ENCODE peak calls at places on chromosome 17, in seven cellular contexts. B is left lung, E is breast epithelium, Z is spleen, S is cardiac muscle cell, X is brain microvascular endothelial cell, A is A549. U is an unnamed sample.

GRCh38 chr17:82380860-82381702 is 9.5 kb downstream of the UTS2R start:
- DNase-seq in B (no peak), E (no peak), Z (no peak), S (no peak), X (no peak), A (no peak), U (no peak)

GRCh38 chr17:1999557-2000251 is 25.4 kb downstream of the RTN4RL1 start:
- DNase-seq in B (no peak), E (peak; percentile 50), Z (no peak), S (peak; percentile 86), X (no peak), A (no peak), U (no peak)

GRCh38 chr17:7848131-7848579 is 6.7 kb upstream of the TMEM88 start:
- DNase-seq in B (no peak), E (no peak), Z (no peak), S (no peak), X (no peak), A (no peak), U (no peak)

GRCh38 chr17:5947701-5948180 is 122.4 kb upstream of the WSCD1 start:
- DNase-seq in B (no peak), E (no peak), Z (no peak), S (no peak), X (no peak), A (no peak), U (no peak)

GRCh38 chr17:2004435-2004952 is 20.6 kb downstream of the RTN4RL1 start:
- DNase-seq in B (no peak), E (no peak), Z (no peak), S (peak; percentile 53), X (no peak), A (no peak), U (no peak)

GRCh38 chr17:51467336-51467735 is 207.0 kb downstream of the UTP18 start:
- DNase-seq in B (no peak), E (no peak), Z (no peak), S (no peak), X (no peak), A (no peak), U (no peak)

GRCh38 chr17:48577330-48577945 is 712 bp downstream of the HOXB4 start:
- DNase-seq in B (no peak), E (no peak), Z (no peak), S (no peak), X (no peak), A (no peak), U (no peak)

GRCh38 chr17:28467456-28468025 is 5.9 kb upstream of the SLC13A2 start:
- DNase-seq in B (no peak), E (no peak), Z (no peak), S (no peak), X (peak; percentile 61), A (no peak), U (no peak)

GRCh38 chr17:67035131-67036083 is 8.9 kb upstream of the CACNG1 start:
- DNase-seq in B (no peak), E (no peak), Z (no peak), S (no peak), X (no peak), A (no peak), U (no peak)

GRCh38 chr17:28550858-28551257 is 1.6 kb downstream of the UNC119 start:
- DNase-seq in B (no peak), E (no peak), Z (peak; percentile 54), S (no peak), X (no peak), A (no peak), U (no peak)

GRCh38 chr17:78369791-78370381 is 8.6 kb upstream of the PGS1 start:
- DNase-seq in B (no peak), E (no peak), Z (peak; percentile 58), S (peak; percentile 33), X (no peak), A (no peak), U (no peak)
- H3K27ac ChIP-seq in B (no peak overlapping the region), E (peak overlapping the region; percentile 74), Z (no peak overlapping the region), S (peak overlapping the region; percentile 79), X (no peak overlapping the region), A (no peak overlapping the region), U (no peak overlapping the region)

DNA sequence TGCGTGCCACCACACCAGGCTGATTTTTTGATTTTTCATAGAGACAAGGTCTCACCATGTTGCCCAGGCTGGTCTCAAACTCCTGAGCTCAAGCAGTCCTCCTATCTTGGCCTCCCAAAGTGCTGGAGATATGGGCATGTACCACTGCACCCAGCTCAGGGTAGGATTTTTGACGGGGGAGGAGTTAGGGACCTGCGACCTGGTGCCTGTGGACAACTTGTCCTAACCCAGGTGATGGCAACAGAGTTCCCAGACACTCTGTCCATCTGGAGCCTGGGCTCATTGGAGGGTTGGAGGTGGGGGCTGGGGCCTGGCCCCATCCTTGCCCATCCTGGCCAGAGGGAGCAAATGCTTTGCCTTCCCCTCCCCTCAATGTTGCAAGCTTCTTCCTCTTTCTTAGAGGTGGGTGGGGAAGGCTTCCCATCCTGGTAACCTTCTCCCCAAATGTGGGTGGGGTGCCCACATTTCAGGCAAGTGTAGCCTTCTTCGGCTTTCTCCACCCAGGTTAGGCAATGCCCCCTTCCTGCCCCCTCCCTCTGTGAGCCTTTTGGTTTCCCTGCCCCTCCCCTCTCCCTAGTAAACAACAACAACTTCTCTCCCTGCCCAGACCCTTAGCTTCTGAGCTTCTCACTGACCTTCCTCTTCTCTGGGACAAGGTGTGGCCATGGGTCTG is 24.9 kb downstream of the RARA start:
- DNase-seq in B (no peak), E (no peak), Z (no peak), S (no peak), X (no peak), A (no peak), U (no peak)
- H3K27ac ChIP-seq in B (peak overlapping the region; percentile 86), E (peak overlapping the region; percentile 86), Z (peak overlapping the region; percentile 95), S (no peak overlapping the region), X (no peak overlapping the region), A (peak overlapping the region; percentile 79), U (peak overlapping the region; percentile 82)

GRCh38 chr17:80822021-80822699 is 169.5 kb upstream of the CHMP6 start:
- DNase-seq in B (peak; percentile 68), E (no peak), Z (peak; percentile 45), S (no peak), X (no peak), A (no peak), U (peak; percentile 51)
- H3K27ac ChIP-seq in B (no peak overlapping the region), E (no peak overlapping the region), Z (no peak overlapping the region), S (no peak overlapping the region), X (no peak overlapping the region), A (no peak overlapping the region), U (no peak overlapping the region)

GRCh38 chr17:50102164-50102991 is 7.2 kb downstream of the PDK2 start:
- DNase-seq in B (peak; percentile 90), E (no peak), Z (no peak), S (no peak), X (no peak), A (no peak), U (no peak)

GRCh38 chr17:50103941-50104340 is 8.8 kb downstream of the PDK2 start:
- DNase-seq in B (no peak), E (no peak), Z (no peak), S (no peak), X (no peak), A (no peak), U (no peak)

GRCh38 chr17:50100921-50101345 is 5.8 kb downstream of the PDK2 start:
- DNase-seq in B (no peak), E (no peak), Z (no peak), S (no peak), X (no peak), A (no peak), U (no peak)

GRCh38 chr17:50101346-50102163 is 6.4 kb downstream of the PDK2 start:
- DNase-seq in B (no peak), E (no peak), Z (no peak), S (peak; percentile 73), X (no peak), A (no peak), U (no peak)

DNA sequence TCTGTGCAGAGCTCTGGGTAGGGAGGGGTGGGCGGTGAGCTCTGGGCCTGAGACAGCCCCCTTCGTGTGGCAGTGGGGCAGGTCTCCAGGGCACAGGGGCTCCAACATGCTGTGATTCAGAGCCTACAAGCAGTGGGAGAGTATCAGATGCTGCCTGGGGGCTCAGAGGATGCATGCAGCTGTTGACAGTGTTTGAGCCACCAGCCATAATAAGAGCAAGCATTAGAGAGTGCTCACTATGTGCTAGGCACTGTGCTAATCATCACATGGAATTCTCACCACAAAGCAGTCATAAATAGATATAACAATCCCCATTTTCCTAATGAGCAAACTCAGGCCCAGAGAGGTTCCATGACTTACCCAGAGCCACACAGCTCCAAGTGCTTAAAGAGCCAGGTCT is 8.1 kb downstream of the PDK2 start:
- DNase-seq in B (no peak), E (no peak), Z (no peak), S (no peak), X (no peak), A (no peak), U (no peak)
- H3K27ac ChIP-seq in B (no peak overlapping the region), E (no peak overlapping the region), Z (no peak overlapping the region), S (no peak overlapping the region), X (no peak overlapping the region), A (no peak overlapping the region), U (peak overlapping the region; percentile 32)

DNA sequence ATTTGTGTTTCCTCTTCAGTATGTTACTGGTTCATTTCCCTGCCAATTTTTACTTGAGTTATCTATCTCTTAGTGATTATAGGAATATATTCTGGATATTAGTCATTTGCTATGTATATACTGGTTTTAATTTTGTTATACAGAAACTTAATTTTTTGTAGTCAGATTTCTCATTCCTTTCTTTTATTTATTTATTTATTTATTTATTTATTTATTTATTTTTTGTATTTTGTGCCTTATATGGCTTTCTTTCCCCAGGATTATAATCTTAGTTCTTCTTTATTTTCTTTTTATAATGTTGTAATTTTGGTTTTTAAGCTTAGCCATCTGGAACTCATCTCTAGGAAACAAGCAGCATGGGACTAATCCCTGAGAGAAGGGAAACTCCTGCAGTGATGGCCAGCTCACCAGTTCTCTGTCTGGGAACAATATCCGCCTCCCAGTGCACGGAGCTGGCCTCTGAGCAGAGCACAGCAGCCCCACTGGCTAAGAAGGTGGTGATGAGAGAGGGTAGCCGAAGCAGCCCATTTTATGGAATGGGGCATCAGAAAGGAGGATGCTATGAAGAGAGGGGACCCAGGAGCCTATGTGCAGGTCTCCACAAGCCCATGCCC is 54.5 kb upstream of the ADORA2B start:
- DNase-seq in B (no peak), E (no peak), Z (no peak), S (no peak), X (no peak), A (no peak), U (no peak)
- H3K27ac ChIP-seq in B (no peak overlapping the region), E (no peak overlapping the region), Z (no peak overlapping the region), S (no peak overlapping the region), X (no peak overlapping the region), A (peak overlapping the region; percentile 40), U (no peak overlapping the region)

GRCh38 chr17:30905742-30906100 is 317 bp downstream of the TEFM start:
- DNase-seq in B (no peak), E (no peak), Z (no peak), S (peak; percentile 21), X (peak; percentile 22), A (peak; percentile 46), U (no peak)
- H3K27ac ChIP-seq in B (peak overlapping the region; percentile 93), E (peak overlapping the region; percentile 82), Z (peak overlapping the region; percentile 88), S (peak overlapping the region; percentile 86), X (peak overlapping the region; percentile 64), A (peak overlapping the region; percentile 91), U (peak overlapping the region; percentile 75)

U was measured in ascending aorta.